ENCODE peak calls at places on chromosomes 2 and 18, in five cellular contexts. One of them, this sample, is unnamed.
A peak's percentile ranks its signal among the peaks of the same experiment; 100 is the strongest.

GRCh38 chr2:8595821-8596600 is 85.8 kb upstream of the ID2 start:
- DNase-seq in SK-N-SH: no peak
- DNase-seq in H1: no peak
- DNase-seq in GM12878: no peak
- DNase-seq in K562: no peak
- DNase-seq in this sample: no peak

GRCh38 chr18:48788378-48788777 is 162.4 kb downstream of the SMAD7 start:
- DNase-seq in H1: no peak
- DNase-seq in SK-N-SH: no peak
- DNase-seq in GM12878: no peak
- DNase-seq in K562: no peak
- DNase-seq in this sample: no peak

GRCh38 chr2:57906152-57906732 is 140.4 kb upstream of the VRK2 start:
- DNase-seq in H1: no peak
- DNase-seq in GM12878: no peak
- DNase-seq in SK-N-SH: peak; percentile 49
- DNase-seq in K562: peak; percentile 53
- DNase-seq in this sample: peak; percentile 62

GRCh38 chr2:69054431-69054830 is 41.5 kb downstream of the ANTXR1 start:
- DNase-seq in SK-N-SH: no peak
- DNase-seq in K562: no peak
- DNase-seq in GM12878: peak; percentile 17
- DNase-seq in H1: no peak
- DNase-seq in this sample: no peak

GRCh38 chr2:13542061-13542460 is 825.3 kb downstream of the TRIB2 start:
- DNase-seq in K562: no peak
- DNase-seq in H1: no peak
- DNase-seq in SK-N-SH: no peak
- DNase-seq in GM12878: no peak
- DNase-seq in this sample: no peak

GRCh38 chr2:172427990-172428840 is 829 bp downstream of the ITGA6 start:
- DNase-seq in GM12878: no peak
- DNase-seq in H1: peak; percentile 66
- DNase-seq in SK-N-SH: peak; percentile 74
- DNase-seq in K562: no peak
- DNase-seq in this sample: peak; percentile 74

GRCh38 chr2:167981945-167982344 is 265.4 kb downstream of the STK39 start:
- DNase-seq in GM12878: no peak
- DNase-seq in K562: no peak
- DNase-seq in H1: no peak
- DNase-seq in SK-N-SH: no peak
- DNase-seq in this sample: no peak

GRCh38 chr2:150007815-150008430 is 420.3 kb upstream of the MMADHC start:
- DNase-seq in SK-N-SH: no peak
- DNase-seq in H1: no peak
- DNase-seq in GM12878: peak; percentile 19
- DNase-seq in K562: no peak
- DNase-seq in this sample: no peak

GRCh38 chr18:79599503-79599931 is 80.1 kb upstream of the CTDP1 start:
- DNase-seq in GM12878: no peak
- DNase-seq in SK-N-SH: no peak
- DNase-seq in H1: no peak
- DNase-seq in K562: no peak
- DNase-seq in this sample: no peak

GRCh38 chr2:28391564-28392296 is 928 bp upstream of the FOSL2 start:
- DNase-seq in SK-N-SH: peak; percentile 91
- DNase-seq in H1: peak; percentile 69
- DNase-seq in GM12878: no peak
- DNase-seq in K562: peak; percentile 67
- DNase-seq in this sample: peak; percentile 72

GRCh38 chr18:58386780-58387179 is 242.1 kb downstream of the ALPK2 start:
- DNase-seq in H1: peak; percentile 30
- DNase-seq in SK-N-SH: no peak
- DNase-seq in K562: no peak
- DNase-seq in GM12878: no peak
- DNase-seq in this sample: no peak

GRCh38 chr18:27728659-27729058 is 448.3 kb downstream of the CDH2 start:
- DNase-seq in H1: no peak
- DNase-seq in GM12878: no peak
- DNase-seq in K562: no peak
- DNase-seq in SK-N-SH: no peak
- DNase-seq in this sample: no peak

GRCh38 chr2:207939342-207940108 is 85.8 kb downstream of the PLEKHM3 start:
- DNase-seq in GM12878: no peak
- DNase-seq in SK-N-SH: no peak
- DNase-seq in K562: no peak
- DNase-seq in H1: no peak
- DNase-seq in this sample: no peak

GRCh38 chr2:38526195-38526594 is 76.5 kb downstream of the HNRNPLL start:
- DNase-seq in SK-N-SH: no peak
- DNase-seq in K562: no peak
- DNase-seq in H1: no peak
- DNase-seq in GM12878: no peak
- DNase-seq in this sample: no peak

GRCh38 chr2:54966165-54966819 is 84.0 kb downstream of the RTN4 start:
- DNase-seq in GM12878: no peak
- DNase-seq in SK-N-SH: no peak
- DNase-seq in K562: no peak
- DNase-seq in H1: no peak
- DNase-seq in this sample: no peak

GRCh38 chr18:5463390-5463789 is 80.4 kb downstream of the EPB41L3 start:
- DNase-seq in SK-N-SH: no peak
- DNase-seq in GM12878: no peak
- DNase-seq in H1: no peak
- DNase-seq in K562: no peak
- DNase-seq in this sample: no peak

GRCh38 chr2:135055182-135055786 is 3.2 kb downstream of the RAB3GAP1 start:
- DNase-seq in K562: no peak
- DNase-seq in SK-N-SH: no peak
- DNase-seq in H1: no peak
- DNase-seq in GM12878: no peak
- DNase-seq in this sample: no peak

GRCh38 chr2:127721311-127721977 is 20.1 kb downstream of the SFT2D3 start:
- DNase-seq in SK-N-SH: no peak
- DNase-seq in GM12878: no peak
- DNase-seq in H1: no peak
- DNase-seq in K562: no peak
- DNase-seq in this sample: no peak

GRCh38 chr2:9948721-9949120 is 2.8 kb upstream of the GRHL1 start:
- DNase-seq in H1: no peak
- DNase-seq in SK-N-SH: no peak
- DNase-seq in K562: no peak
- DNase-seq in GM12878: no peak
- DNase-seq in this sample: no peak

GRCh38 chr2:224807153-224807964 is 91.2 kb upstream of the CCDC195 start:
- DNase-seq in H1: no peak
- DNase-seq in SK-N-SH: no peak
- DNase-seq in K562: no peak
- DNase-seq in GM12878: no peak
- DNase-seq in this sample: no peak

GRCh38 chr2:23452853-23453420 is 68.0 kb downstream of the KLHL29 start:
- DNase-seq in SK-N-SH: no peak
- DNase-seq in H1: no peak
- DNase-seq in K562: no peak
- DNase-seq in GM12878: peak; percentile 33
- DNase-seq in this sample: no peak

GRCh38 chr2:27672723-27673486 is 9.2 kb downstream of the SLC4A1AP start:
- DNase-seq in SK-N-SH: no peak
- DNase-seq in GM12878: no peak
- DNase-seq in K562: no peak
- DNase-seq in H1: no peak
- DNase-seq in this sample: no peak

GRCh38 chr18:41761329-41762028 is 193.6 kb upstream of the PIK3C3 start:
- DNase-seq in SK-N-SH: no peak
- DNase-seq in GM12878: no peak
- DNase-seq in K562: no peak
- DNase-seq in H1: no peak
- DNase-seq in this sample: no peak

GRCh38 chr18:58870130-58870529 is 5.5 kb downstream of the ZNF532 start:
- DNase-seq in GM12878: no peak
- DNase-seq in H1: no peak
- DNase-seq in K562: no peak
- DNase-seq in SK-N-SH: no peak
- DNase-seq in this sample: no peak

GRCh38 chr2:142061733-142062132 is 69.1 kb downstream of the LRP1B start:
- DNase-seq in SK-N-SH: no peak
- DNase-seq in H1: no peak
- DNase-seq in GM12878: no peak
- DNase-seq in K562: no peak
- DNase-seq in this sample: no peak

GRCh38 chr2:157751462-157752058 is 122.9 kb upstream of the ACVR1C start:
- DNase-seq in GM12878: peak; percentile 36
- DNase-seq in H1: peak; percentile 76
- DNase-seq in SK-N-SH: no peak
- DNase-seq in K562: peak; percentile 45
- DNase-seq in this sample: peak; percentile 22

GRCh38 chr2:20919301-20919800 is 96.5 kb upstream of the LDAH start:
- DNase-seq in K562: no peak
- DNase-seq in H1: no peak
- DNase-seq in SK-N-SH: no peak
- DNase-seq in GM12878: no peak
- DNase-seq in this sample: no peak

GRCh38 chr2:20916604-20917286 is 93.8 kb upstream of the LDAH start:
- DNase-seq in H1: no peak
- DNase-seq in GM12878: no peak
- DNase-seq in SK-N-SH: peak; percentile 50
- DNase-seq in K562: no peak
- DNase-seq in this sample: peak; percentile 74

GRCh38 chr2:20915271-20915670 is 92.4 kb upstream of the LDAH start:
- DNase-seq in SK-N-SH: no peak
- DNase-seq in H1: no peak
- DNase-seq in K562: no peak
- DNase-seq in GM12878: no peak
- DNase-seq in this sample: no peak

GRCh38 chr2:20917287-20917660 is 94.4 kb upstream of the LDAH start:
- DNase-seq in GM12878: no peak
- DNase-seq in K562: no peak
- DNase-seq in H1: no peak
- DNase-seq in SK-N-SH: no peak
- DNase-seq in this sample: no peak

GRCh38 chr2:20917724-20918572 is 95.0 kb upstream of the LDAH start:
- DNase-seq in K562: no peak
- DNase-seq in GM12878: no peak
- DNase-seq in SK-N-SH: no peak
- DNase-seq in H1: no peak
- DNase-seq in this sample: no peak
- TF ChIP-seq GABPA in K562: no peak
- TF ChIP-seq GABPA in GM12878: no peak
- TF ChIP-seq GABPA in SK-N-SH: no peak
- TF ChIP-seq GABPA in H1: no peak
- TF ChIP-seq GABPA in this sample: no peak

DNA sequence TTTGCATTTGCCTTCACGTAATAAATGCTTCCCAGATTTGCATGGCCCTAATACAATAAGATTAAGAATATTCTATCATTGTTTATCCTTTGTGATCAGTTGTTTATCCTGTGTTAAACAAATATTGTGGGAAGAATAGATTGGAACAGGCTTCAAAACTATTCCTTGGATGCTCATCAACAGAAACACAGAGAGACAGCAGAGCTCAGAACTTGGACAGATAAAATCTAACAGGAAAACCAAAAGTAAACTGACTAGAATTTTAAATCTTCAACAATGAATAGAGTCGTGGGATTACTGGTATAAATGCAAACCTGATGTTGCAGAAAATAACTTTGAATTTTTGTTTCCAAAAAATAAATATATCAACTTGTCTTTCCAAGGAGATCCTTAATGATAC is 60.0 kb upstream of the TANK start:
- DNase-seq in GM12878: no peak
- DNase-seq in H1: no peak
- DNase-seq in K562: no peak
- DNase-seq in SK-N-SH: no peak
- DNase-seq in this sample: no peak
- TF ChIP-seq GABPA in GM12878: no peak
- TF ChIP-seq GABPA in H1: no peak
- TF ChIP-seq GABPA in K562: no peak
- TF ChIP-seq GABPA in SK-N-SH: no peak
- TF ChIP-seq GABPA in this sample: no peak

GRCh38 chr18:76981388-76981968 is 151.1 kb downstream of the MBP start:
- DNase-seq in K562: no peak
- DNase-seq in SK-N-SH: no peak
- DNase-seq in GM12878: peak; percentile 52
- DNase-seq in H1: peak; percentile 50
- DNase-seq in this sample: no peak
- TF ChIP-seq GABPA in K562: no peak
- TF ChIP-seq GABPA in SK-N-SH: no peak
- TF ChIP-seq GABPA in GM12878: no peak
- TF ChIP-seq GABPA in H1: no peak
- TF ChIP-seq GABPA in this sample: no peak

GRCh38 chr2:177393381-177393780 is 808 bp downstream of the AGPS start:
- DNase-seq in GM12878: no peak
- DNase-seq in H1: no peak
- DNase-seq in K562: peak; percentile 30
- DNase-seq in SK-N-SH: peak; percentile 25
- DNase-seq in this sample: no peak
- TF ChIP-seq GABPA in GM12878: no peak
- TF ChIP-seq GABPA in H1: no peak
- TF ChIP-seq GABPA in K562: no peak
- TF ChIP-seq GABPA in SK-N-SH: no peak
- TF ChIP-seq GABPA in this sample: no peak

GRCh38 chr2:237432484-237433092 is 18.6 kb upstream of the COL6A3 start:
- DNase-seq in GM12878: no peak
- DNase-seq in K562: no peak
- DNase-seq in H1: no peak
- DNase-seq in SK-N-SH: peak; percentile 82
- DNase-seq in this sample: no peak
- TF ChIP-seq GABPA in GM12878: no peak
- TF ChIP-seq GABPA in K562: no peak
- TF ChIP-seq GABPA in H1: no peak
- TF ChIP-seq GABPA in SK-N-SH: peak; percentile 27
- TF ChIP-seq GABPA in this sample: no peak

GRCh38 chr2:182715121-182715895 is 749 bp upstream of the DNAJC10 start:
- DNase-seq in H1: no peak
- DNase-seq in SK-N-SH: no peak
- DNase-seq in K562: peak; percentile 19
- DNase-seq in GM12878: no peak
- DNase-seq in this sample: peak; percentile 42
- TF ChIP-seq GABPA in H1: no peak
- TF ChIP-seq GABPA in SK-N-SH: no peak
- TF ChIP-seq GABPA in K562: no peak
- TF ChIP-seq GABPA in GM12878: no peak
- TF ChIP-seq GABPA in this sample: no peak